ENCODE peak calls at places on chromosomes 3 and 15, in nine cellular contexts. K, T, H, Z, F, R, M, N and Y are unnamed samples.

GRCh38 chr15:59958288-59958687 is 45.8 kb upstream of the FOXB1 start:
- DNase-seq in K (no peak), T (no peak), H (no peak), Z (no peak), F (no peak), R (no peak), M (no peak), N (no peak), Y (no peak)

GRCh38 chr3:13217736-13218540 is 144.7 kb upstream of the IQSEC1 start:
- DNase-seq in K (peak), T (peak), H (no peak), Z (peak), F (no peak), R (no peak), M (no peak), N (no peak), Y (no peak)

GRCh38 chr15:31214864-31215489 is 111.7 kb upstream of the KLF13 start:
- DNase-seq in K (no peak), T (no peak), H (no peak), Z (no peak), F (no peak), R (peak), M (no peak), N (no peak), Y (no peak)

GRCh38 chr3:37994639-37994972 is 4.0 kb downstream of the VILL start:
- DNase-seq in K (no peak), T (no peak), H (no peak), Z (no peak), F (no peak), R (no peak), M (no peak), N (no peak), Y (no peak)

GRCh38 chr3:118080886-118081285 is 953.8 kb downstream of the IGSF11 start:
- DNase-seq in K (no peak), T (no peak), H (no peak), Z (peak), F (no peak), R (no peak), M (no peak), N (no peak), Y (no peak)

GRCh38 chr3:121096968-121097367 is 189.0 kb downstream of the STXBP5L start:
- DNase-seq in K (no peak), T (no peak), H (no peak), Z (no peak), F (no peak), R (no peak), M (no peak), N (no peak), Y (no peak)

GRCh38 chr15:71496336-71496955 is 313.9 kb upstream of the NR2E3 start:
- DNase-seq in K (no peak), T (no peak), H (no peak), Z (peak), F (no peak), R (peak), M (no peak), N (no peak), Y (no peak)

GRCh38 chr15:27990411-27991338 is 108.4 kb downstream of the OCA2 start:
- DNase-seq in K (no peak), T (no peak), H (no peak), Z (no peak), F (no peak), R (no peak), M (no peak), N (no peak), Y (no peak)

GRCh38 chr3:142027713-142028112 is 121.6 kb downstream of the TFDP2 start:
- DNase-seq in K (peak), T (peak), H (no peak), Z (no peak), F (peak), R (peak), M (peak), N (no peak), Y (peak)

GRCh38 chr3:172103724-172104123 is 64.3 kb downstream of the FNDC3B start:
- DNase-seq in K (peak), T (no peak), H (no peak), Z (peak), F (peak), R (peak), M (no peak), N (no peak), Y (no peak)

GRCh38 chr3:139969386-139969785 is 34.4 kb downstream of the CLSTN2 start:
- DNase-seq in K (no peak), T (no peak), H (no peak), Z (no peak), F (no peak), R (no peak), M (no peak), N (no peak), Y (no peak)

GRCh38 chr3:52534281-52535183 is 875 bp upstream of the NT5DC2 start:
- DNase-seq in K (no peak), T (no peak), H (no peak), Z (peak), F (peak), R (peak), M (no peak), N (no peak), Y (no peak)

GRCh38 chr15:48803877-48804276 is 7.0 kb downstream of the CEP152 start:
- DNase-seq in K (no peak), T (no peak), H (no peak), Z (no peak), F (no peak), R (no peak), M (no peak), N (no peak), Y (no peak)

GRCh38 chr15:90582553-90582952 is 52.8 kb downstream of the CRTC3 start:
- DNase-seq in K (no peak), T (no peak), H (no peak), Z (no peak), F (no peak), R (no peak), M (no peak), N (no peak), Y (no peak)

GRCh38 chr3:151305081-151305777 is 11.4 kb downstream of the GPR87 start:
- DNase-seq in K (peak), T (peak), H (peak), Z (peak), F (no peak), R (peak), M (peak), N (no peak), Y (no peak)

GRCh38 chr3:132083583-132084372 is 49.0 kb upstream of the CPNE4 start:
- DNase-seq in K (no peak), T (no peak), H (peak), Z (no peak), F (no peak), R (peak), M (peak), N (no peak), Y (no peak)

GRCh38 chr3:169542347-169542751 is 121.2 kb downstream of the MECOM start:
- DNase-seq in K (no peak), T (no peak), H (no peak), Z (no peak), F (peak), R (peak), M (no peak), N (no peak), Y (no peak)

GRCh38 chr3:66408458-66408857 is 92.4 kb downstream of the LRIG1 start:
- DNase-seq in K (no peak), T (no peak), H (no peak), Z (no peak), F (no peak), R (no peak), M (no peak), N (no peak), Y (no peak)

GRCh38 chr3:41881233-41881821 is 80.6 kb downstream of the ULK4 start:
- DNase-seq in K (peak), T (peak), H (peak), Z (peak), F (no peak), R (peak), M (no peak), N (no peak), Y (no peak)